ENCODE peak calls at places on chromosomes 2 and 18, in seven cellular contexts. O is tibial artery, E is heart right ventricle, Z is mucosa of descending colon, J is PC-9, Y is ascending aorta, N is pancreas. P is an unnamed sample. For H3K4me1, the result is how much of the 10 kb centered on the place peaks cover.

GRCh38 chr2:231924889-231925275 is 1.3 kb downstream of the NPPC start:
- DNase-seq in N (no peak), Y (no peak), E (no peak), Z (no peak), O (no peak), J (peak), P (no peak)

GRCh38 chr2:12076810-12077209 is 330.4 kb downstream of the LPIN1 start:
- DNase-seq in N (no peak), E (no peak), J (no peak), Y (no peak), Z (no peak), O (no peak), P (no peak)

GRCh38 chr2:237223208-237223861 is 137.6 kb downstream of the COPS8 start:
- DNase-seq in Y (peak), N (no peak), O (peak), Z (no peak), J (peak), E (no peak), P (no peak)

GRCh38 chr2:159094173-159094737 is 125.8 kb downstream of the TANC1 start:
- DNase-seq in Y (peak), J (no peak), E (peak), Z (peak), O (peak), N (no peak), P (no peak)

GRCh38 chr2:94966689-94967088 is 58.8 kb upstream of the MAL start:
- DNase-seq in Z (no peak), J (no peak), N (no peak), Y (no peak), E (no peak), O (no peak), P (no peak)

GRCh38 chr2:33208400-33208799 is 261.6 kb downstream of the LTBP1 start:
- DNase-seq in E (no peak), Z (no peak), O (no peak), Y (no peak), N (no peak), J (no peak), P (no peak)

GRCh38 chr2:100424277-100424875 is 6.9 kb upstream of the CHST10 start:
- DNase-seq in Z (no peak), O (no peak), E (no peak), Y (no peak), N (no peak), J (no peak), P (no peak)

GRCh38 chr2:74867841-74868658 is 34.1 kb downstream of the HK2 start:
- DNase-seq in E (no peak), N (no peak), J (peak), O (no peak), Y (no peak), Z (no peak), P (no peak)

GRCh38 chr2:11411768-11412448 is 54.1 kb downstream of the E2F6 start:
- DNase-seq in J (peak), N (no peak), Z (peak), Y (peak), E (peak), O (peak), P (no peak)

GRCh38 chr2:148658807-148659722 is 14.5 kb downstream of the EPC2 start:
- DNase-seq in E (no peak), J (no peak), O (no peak), Y (no peak), Z (no peak), N (no peak), P (no peak)

GRCh38 chr2:98913916-98914712 is 21.9 kb downstream of the CRACDL start:
- DNase-seq in Y (no peak), E (no peak), J (no peak), N (no peak), O (no peak), Z (no peak), P (no peak)

GRCh38 chr18:59742325-59743111 is 45.3 kb upstream of the CCBE1 start:
- DNase-seq in O (no peak), E (no peak), Z (no peak), Y (no peak), J (no peak), N (no peak), P (no peak)

GRCh38 chr2:68775272-68775847 is 40.7 kb downstream of the ARHGAP25 start:
- DNase-seq in E (peak), Z (no peak), O (no peak), N (no peak), Y (no peak), J (no peak), P (no peak)

DNA sequence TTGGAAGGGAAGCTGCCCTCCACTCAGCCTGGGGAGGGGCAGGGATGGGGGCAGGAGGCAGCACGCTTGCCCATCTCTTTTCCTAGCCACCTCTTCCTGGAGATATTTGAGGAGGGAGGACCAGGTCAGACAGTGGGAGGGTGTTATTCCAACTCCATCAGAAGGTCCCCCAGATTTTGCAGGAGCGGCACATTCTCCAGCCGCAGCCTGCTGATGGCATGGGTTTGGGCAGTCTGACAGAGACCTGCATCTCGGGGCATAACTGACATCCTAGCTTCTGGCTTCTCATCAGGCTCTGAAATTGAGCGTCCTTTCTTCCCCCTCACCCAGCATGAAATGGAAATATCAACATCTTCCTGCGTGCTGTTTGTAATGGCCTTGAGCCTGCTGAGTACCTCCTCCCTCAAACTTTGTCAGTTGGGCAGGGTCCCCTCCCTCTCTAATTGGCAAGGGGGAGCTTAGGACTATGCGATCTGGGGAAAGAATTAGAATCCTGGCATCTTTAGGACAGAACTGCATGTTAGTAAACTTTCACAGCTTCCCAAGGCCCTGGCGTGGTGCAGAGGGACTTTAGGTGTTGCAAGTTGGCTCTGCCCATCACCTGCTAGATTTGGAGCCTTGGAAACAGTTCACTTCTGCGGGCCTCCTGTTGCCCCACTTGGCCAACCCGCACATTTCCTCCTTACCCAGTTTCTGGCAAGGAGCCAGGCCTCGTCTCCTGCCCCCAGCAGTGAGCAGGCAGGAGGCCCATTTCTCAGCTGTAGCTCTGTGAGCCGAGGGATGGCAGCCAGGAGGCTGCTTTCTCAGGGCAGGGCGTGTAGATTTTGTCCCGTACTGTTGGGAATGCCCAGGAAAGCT is 2.2 kb downstream of the ITM2C start:
- DNase-seq in Y (no peak), Z (peak), N (no peak), J (no peak), O (no peak), E (no peak), P (peak)
- H3K4me1 ChIP-seq in Y (under half), Z (half or more), N (under half), J (under half), O (under half), E (under half), P (under half)

GRCh38 chr18:68893396-68893795 is 95.5 kb downstream of the CCDC102B start:
- DNase-seq in O (no peak), N (no peak), E (no peak), Z (no peak), Y (no peak), J (no peak), P (no peak)

GRCh38 chr18:68897286-68897685 is 99.4 kb downstream of the CCDC102B start:
- DNase-seq in O (no peak), N (no peak), Z (no peak), J (no peak), Y (no peak), E (no peak), P (no peak)
- H3K4me1 ChIP-seq in O (under half), N (under half), Z (under half), J (under half), Y (under half), E (under half), P (under half)

DNA sequence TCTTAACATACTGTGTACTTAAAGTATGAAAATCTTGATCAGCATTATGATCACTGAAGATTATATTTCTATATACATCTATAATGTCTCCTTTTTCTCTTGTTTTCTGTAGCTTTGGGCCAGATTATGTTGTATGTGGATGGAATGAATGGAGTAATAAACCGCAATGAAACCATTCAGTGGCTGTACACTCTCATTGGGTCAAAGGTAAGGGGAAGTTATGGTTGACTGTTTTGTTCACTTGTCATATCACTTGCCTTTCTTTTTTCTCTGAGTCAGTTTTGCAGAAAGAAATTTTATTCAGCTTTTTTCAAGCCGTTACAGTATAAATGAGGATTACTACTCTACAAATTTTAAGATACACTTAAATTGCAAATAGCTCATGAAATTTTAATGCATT is 252.5 kb downstream of the TPGS2 start:
- DNase-seq in O (no peak), Y (no peak), J (no peak), E (no peak), Z (no peak), N (no peak), P (no peak)
- H3K4me1 ChIP-seq in O (under half), Y (under half), J (under half), E (under half), Z (under half), N (under half), P (under half)

DNA sequence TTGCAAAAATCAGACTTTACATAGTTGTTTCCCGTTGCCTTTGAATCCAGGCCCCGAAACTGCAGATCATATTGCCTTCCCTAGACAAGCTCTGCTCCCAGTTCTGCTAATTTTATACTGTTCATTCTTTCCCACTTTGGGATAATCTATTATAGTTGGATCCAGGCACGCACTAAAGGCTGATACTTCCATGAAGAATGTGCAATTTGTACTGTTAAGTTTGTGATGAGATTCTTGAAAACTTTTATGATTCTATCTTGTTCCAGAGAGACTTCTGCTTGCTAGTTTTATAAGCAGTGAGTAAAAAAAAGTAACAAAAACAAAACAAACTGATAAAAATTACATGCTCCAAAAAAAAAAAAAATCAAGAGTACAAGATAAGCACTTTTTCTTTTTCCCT is 395.8 kb downstream of the ARHGAP15 start:
- DNase-seq in J (no peak), E (no peak), Y (no peak), O (no peak), Z (no peak), N (no peak), P (no peak)
- H3K4me1 ChIP-seq in J (under half), E (under half), Y (under half), O (under half), Z (under half), N (under half), P (under half)